ENCODE peak calls at places on chromosome 5, in eight cellular contexts. One of them, this sample, is unnamed.

GRCh38 chr5:27568811-27569210 is 530.4 kb upstream of the CDH9 start:
- DNase-seq in AG10803: no peak
- DNase-seq in IMR-90: no peak
- DNase-seq in nephron progenitor cell: no peak
- DNase-seq in A673: no peak
- DNase-seq in GM13976: no peak
- DNase-seq in mesothelial cell of epicardium: no peak
- DNase-seq in endothelial cell: no peak
- DNase-seq in this sample: no peak

GRCh38 chr5:35198096-35198495 is 32.2 kb downstream of the PRLR start:
- DNase-seq in nephron progenitor cell: peak; percentile 15
- DNase-seq in mesothelial cell of epicardium: no peak
- DNase-seq in GM13976: no peak
- DNase-seq in IMR-90: peak; percentile 37
- DNase-seq in AG10803: peak; percentile 58
- DNase-seq in endothelial cell: no peak
- DNase-seq in A673: no peak
- DNase-seq in this sample: no peak

GRCh38 chr5:159156426-159156835 is 52.9 kb downstream of the RNF145 start:
- DNase-seq in endothelial cell: no peak
- DNase-seq in mesothelial cell of epicardium: no peak
- DNase-seq in nephron progenitor cell: no peak
- DNase-seq in GM13976: no peak
- DNase-seq in AG10803: no peak
- DNase-seq in IMR-90: no peak
- DNase-seq in A673: no peak
- DNase-seq in this sample: no peak

GRCh38 chr5:176654856-176655255 is 7.6 kb downstream of the TSPAN17 start:
- DNase-seq in A673: no peak
- DNase-seq in IMR-90: no peak
- DNase-seq in GM13976: no peak
- DNase-seq in AG10803: no peak
- DNase-seq in nephron progenitor cell: no peak
- DNase-seq in endothelial cell: no peak
- DNase-seq in mesothelial cell of epicardium: no peak
- DNase-seq in this sample: no peak

GRCh38 chr5:148208226-148208625 is 5.4 kb downstream of the SPINK6 start:
- DNase-seq in mesothelial cell of epicardium: no peak
- DNase-seq in GM13976: no peak
- DNase-seq in nephron progenitor cell: no peak
- DNase-seq in A673: no peak
- DNase-seq in AG10803: no peak
- DNase-seq in IMR-90: no peak
- DNase-seq in endothelial cell: no peak
- DNase-seq in this sample: no peak

GRCh38 chr5:92703991-92704390 is 877.0 kb downstream of the NR2F1-AS1 start:
- DNase-seq in nephron progenitor cell: no peak
- DNase-seq in endothelial cell: no peak
- DNase-seq in AG10803: peak; percentile 5
- DNase-seq in IMR-90: peak; percentile 8
- DNase-seq in mesothelial cell of epicardium: no peak
- DNase-seq in A673: no peak
- DNase-seq in GM13976: no peak
- DNase-seq in this sample: no peak

GRCh38 chr5:308672-309271 is 12.7 kb upstream of the AHRR start:
- DNase-seq in IMR-90: peak; percentile 19
- DNase-seq in nephron progenitor cell: peak; percentile 34
- DNase-seq in A673: peak; percentile 32
- DNase-seq in mesothelial cell of epicardium: no peak
- DNase-seq in GM13976: no peak
- DNase-seq in AG10803: no peak
- DNase-seq in endothelial cell: no peak
- DNase-seq in this sample: no peak

GRCh38 chr5:62327627-62328026 is 21.6 kb downstream of the KIF2A start:
- DNase-seq in mesothelial cell of epicardium: no peak
- DNase-seq in endothelial cell: no peak
- DNase-seq in GM13976: no peak
- DNase-seq in nephron progenitor cell: no peak
- DNase-seq in AG10803: no peak
- DNase-seq in IMR-90: no peak
- DNase-seq in A673: no peak
- DNase-seq in this sample: no peak

GRCh38 chr5:14171621-14172020 is 28.5 kb downstream of the TRIO start:
- DNase-seq in AG10803: peak; percentile 73
- DNase-seq in GM13976: no peak
- DNase-seq in nephron progenitor cell: no peak
- DNase-seq in endothelial cell: no peak
- DNase-seq in A673: no peak
- DNase-seq in mesothelial cell of epicardium: no peak
- DNase-seq in IMR-90: peak; percentile 85
- DNase-seq in this sample: no peak

GRCh38 chr5:126814721-126815404 is 37.9 kb downstream of the LMNB1 start:
- DNase-seq in A673: no peak
- DNase-seq in IMR-90: peak; percentile 65
- DNase-seq in nephron progenitor cell: no peak
- DNase-seq in mesothelial cell of epicardium: no peak
- DNase-seq in AG10803: peak; percentile 48
- DNase-seq in GM13976: no peak
- DNase-seq in endothelial cell: no peak
- DNase-seq in this sample: no peak

GRCh38 chr5:392431-392988 is 50.5 kb upstream of the EXOC3 start:
- DNase-seq in endothelial cell: no peak
- DNase-seq in AG10803: peak; percentile 49
- DNase-seq in IMR-90: peak; percentile 58
- DNase-seq in GM13976: peak; percentile 92
- DNase-seq in nephron progenitor cell: no peak
- DNase-seq in A673: peak; percentile 30
- DNase-seq in mesothelial cell of epicardium: no peak
- DNase-seq in this sample: no peak

GRCh38 chr5:141465351-141465750 is 10.4 kb upstream of the PCDHGC3 start:
- DNase-seq in A673: no peak
- DNase-seq in endothelial cell: no peak
- DNase-seq in GM13976: no peak
- DNase-seq in IMR-90: peak; percentile 41
- DNase-seq in mesothelial cell of epicardium: no peak
- DNase-seq in AG10803: peak; percentile 76
- DNase-seq in nephron progenitor cell: no peak
- DNase-seq in this sample: no peak

GRCh38 chr5:122295138-122295537 is 16.9 kb upstream of the SNCAIP start:
- DNase-seq in endothelial cell: peak; percentile 19
- DNase-seq in A673: peak; percentile 25
- DNase-seq in GM13976: no peak
- DNase-seq in AG10803: no peak
- DNase-seq in nephron progenitor cell: no peak
- DNase-seq in mesothelial cell of epicardium: no peak
- DNase-seq in IMR-90: no peak
- DNase-seq in this sample: no peak
- TF ChIP-seq CTCF in endothelial cell: no peak
- TF ChIP-seq CTCF in A673: peak; percentile 49
- TF ChIP-seq CTCF in GM13976: peak; percentile 12
- TF ChIP-seq CTCF in AG10803: peak; percentile 25
- TF ChIP-seq CTCF in nephron progenitor cell: no peak
- TF ChIP-seq CTCF in mesothelial cell of epicardium: no peak
- TF ChIP-seq CTCF in IMR-90: peak; percentile 22
- TF ChIP-seq CTCF in this sample: no peak

GRCh38 chr5:115350892-115351291 is 54.4 kb upstream of the CCDC112 start:
- DNase-seq in endothelial cell: no peak
- DNase-seq in IMR-90: no peak
- DNase-seq in mesothelial cell of epicardium: no peak
- DNase-seq in AG10803: no peak
- DNase-seq in A673: no peak
- DNase-seq in GM13976: no peak
- DNase-seq in nephron progenitor cell: no peak
- DNase-seq in this sample: no peak
- TF ChIP-seq CTCF in endothelial cell: no peak
- TF ChIP-seq CTCF in IMR-90: no peak
- TF ChIP-seq CTCF in mesothelial cell of epicardium: no peak
- TF ChIP-seq CTCF in AG10803: no peak
- TF ChIP-seq CTCF in A673: no peak
- TF ChIP-seq CTCF in GM13976: no peak
- TF ChIP-seq CTCF in nephron progenitor cell: no peak
- TF ChIP-seq CTCF in this sample: no peak

GRCh38 chr5:80654391-80655230 is at the start of the genes DHFR and MSH3:
- DNase-seq in mesothelial cell of epicardium: peak; percentile 66
- DNase-seq in IMR-90: peak; percentile 83
- DNase-seq in AG10803: peak; percentile 87
- DNase-seq in GM13976: peak; percentile 94
- DNase-seq in nephron progenitor cell: peak; percentile 93
- DNase-seq in A673: peak; percentile 95
- DNase-seq in endothelial cell: peak; percentile 81
- DNase-seq in this sample: peak; percentile 87
- TF ChIP-seq CTCF in mesothelial cell of epicardium: no peak
- TF ChIP-seq CTCF in IMR-90: peak; percentile 7
- TF ChIP-seq CTCF in AG10803: no peak
- TF ChIP-seq CTCF in GM13976: no peak
- TF ChIP-seq CTCF in nephron progenitor cell: no peak
- TF ChIP-seq CTCF in A673: no peak
- TF ChIP-seq CTCF in endothelial cell: no peak
- TF ChIP-seq CTCF in this sample: peak; percentile 1

GRCh38 chr5:131265318-131265803 is 1.5 kb downstream of the CDC42SE2 start:
- DNase-seq in nephron progenitor cell: no peak
- DNase-seq in endothelial cell: no peak
- DNase-seq in IMR-90: peak; percentile 38
- DNase-seq in mesothelial cell of epicardium: no peak
- DNase-seq in GM13976: no peak
- DNase-seq in A673: peak; percentile 45
- DNase-seq in AG10803: peak; percentile 31
- DNase-seq in this sample: no peak
- TF ChIP-seq CTCF in nephron progenitor cell: peak; percentile 11
- TF ChIP-seq CTCF in endothelial cell: peak; percentile 24
- TF ChIP-seq CTCF in IMR-90: peak; percentile 30
- TF ChIP-seq CTCF in mesothelial cell of epicardium: no peak
- TF ChIP-seq CTCF in GM13976: peak; percentile 8
- TF ChIP-seq CTCF in A673: peak; percentile 48
- TF ChIP-seq CTCF in AG10803: peak; percentile 55
- TF ChIP-seq CTCF in this sample: peak; percentile 32

GRCh38 chr5:168340487-168340886 is 49.0 kb downstream of the WWC1 start:
- DNase-seq in mesothelial cell of epicardium: no peak
- DNase-seq in endothelial cell: no peak
- DNase-seq in nephron progenitor cell: no peak
- DNase-seq in IMR-90: no peak
- DNase-seq in GM13976: no peak
- DNase-seq in AG10803: no peak
- DNase-seq in A673: no peak
- DNase-seq in this sample: no peak
- TF ChIP-seq CTCF in mesothelial cell of epicardium: no peak
- TF ChIP-seq CTCF in endothelial cell: no peak
- TF ChIP-seq CTCF in nephron progenitor cell: no peak
- TF ChIP-seq CTCF in IMR-90: no peak
- TF ChIP-seq CTCF in GM13976: no peak
- TF ChIP-seq CTCF in AG10803: no peak
- TF ChIP-seq CTCF in A673: no peak
- TF ChIP-seq CTCF in this sample: no peak

GRCh38 chr5:131514316-131515275 is 120.4 kb downstream of the RAPGEF6 start:
- DNase-seq in A673: peak; percentile 25
- DNase-seq in IMR-90: peak; percentile 67
- DNase-seq in nephron progenitor cell: no peak
- DNase-seq in GM13976: peak; percentile 31
- DNase-seq in AG10803: no peak
- DNase-seq in endothelial cell: no peak
- DNase-seq in mesothelial cell of epicardium: no peak
- DNase-seq in this sample: no peak
- TF ChIP-seq CTCF in A673: no peak
- TF ChIP-seq CTCF in IMR-90: peak; percentile 28
- TF ChIP-seq CTCF in nephron progenitor cell: no peak
- TF ChIP-seq CTCF in GM13976: no peak
- TF ChIP-seq CTCF in AG10803: peak; percentile 10
- TF ChIP-seq CTCF in endothelial cell: no peak
- TF ChIP-seq CTCF in mesothelial cell of epicardium: no peak
- TF ChIP-seq CTCF in this sample: no peak

DNA sequence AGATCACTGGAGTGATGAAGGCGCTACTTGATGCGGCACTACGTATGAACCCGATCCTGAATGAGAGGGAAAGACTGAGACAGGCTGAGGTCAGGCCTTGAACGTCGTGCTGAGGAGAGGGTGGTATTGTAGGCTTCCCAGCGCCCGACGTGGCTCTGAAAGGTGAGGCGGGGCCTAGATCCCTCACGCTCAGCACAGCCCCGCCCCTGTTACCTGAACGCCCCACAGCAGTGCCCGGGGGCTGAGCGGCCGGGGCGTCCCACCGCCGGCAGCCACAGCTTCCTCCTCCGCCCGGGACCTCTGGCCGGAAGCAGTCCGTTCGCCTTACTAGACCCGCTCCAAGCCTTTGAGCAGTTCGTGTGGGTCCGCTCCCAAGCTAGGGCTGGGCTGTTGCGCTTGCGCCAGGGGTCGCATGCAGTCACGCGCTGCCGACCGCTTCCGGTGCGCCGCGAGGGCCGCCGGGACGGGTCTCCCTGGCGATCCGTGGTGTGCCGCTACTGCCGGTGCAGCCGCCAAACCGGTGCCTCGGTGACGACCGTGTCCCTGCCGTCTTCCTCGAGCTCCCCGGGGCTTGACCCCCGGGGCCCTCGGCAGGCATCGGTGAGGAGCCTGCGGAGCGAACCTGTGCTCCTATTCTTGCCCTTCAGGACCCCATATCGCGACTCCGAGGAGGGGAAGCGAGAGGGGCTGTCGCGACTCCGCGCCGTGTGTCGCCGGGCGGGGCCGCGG is at the start of the genes HMGXB3 and TIGD6:
- DNase-seq in mesothelial cell of epicardium: peak; percentile 72
- DNase-seq in nephron progenitor cell: peak; percentile 91
- DNase-seq in AG10803: peak; percentile 93
- DNase-seq in A673: peak; percentile 94
- DNase-seq in GM13976: peak; percentile 95
- DNase-seq in endothelial cell: peak; percentile 88
- DNase-seq in IMR-90: peak; percentile 95
- DNase-seq in this sample: peak; percentile 82
- TF ChIP-seq CTCF in mesothelial cell of epicardium: no peak
- TF ChIP-seq CTCF in nephron progenitor cell: no peak
- TF ChIP-seq CTCF in AG10803: peak; percentile 7
- TF ChIP-seq CTCF in A673: no peak
- TF ChIP-seq CTCF in GM13976: no peak
- TF ChIP-seq CTCF in endothelial cell: no peak
- TF ChIP-seq CTCF in IMR-90: no peak
- TF ChIP-seq CTCF in this sample: no peak

This sample was measured in natural killer cell.